ENCODE peak calls at places on chromosomes 4 and X, in eight cellular contexts. B, D, G, Y, C, V, I and Q are unnamed samples.
A peak's percentile ranks its signal among the peaks of the same experiment; 100 is the strongest.

GRCh38 chr4:89509708-89510269 is 202.2 kb upstream of the GPRIN3 start:
- DNase-seq in B (no peak), D (no peak), G (no peak), Y (no peak), C (no peak), V (no peak), I (no peak), Q (no peak)

GRCh38 chr4:87035881-87036509 is 101.2 kb downstream of the AFF1 start:
- DNase-seq in B (no peak), D (no peak), G (no peak), Y (no peak), C (no peak), V (no peak), I (no peak), Q (no peak)

GRCh38 chrX:8913665-8914409 is 112.7 kb upstream of the FAM9A start:
- DNase-seq in B (no peak), D (no peak), G (peak; percentile 17), Y (peak; percentile 78), C (no peak), V (no peak), I (no peak), Q (peak; percentile 9)

GRCh38 chr4:154506253-154506652 is 14.7 kb upstream of the DCHS2 start:
- DNase-seq in B (no peak), D (no peak), G (peak; percentile 20), Y (no peak), C (no peak), V (no peak), I (peak; percentile 27), Q (no peak)

GRCh38 chr4:139282375-139283075 is 2.5 kb upstream of the MGARP start:
- DNase-seq in B (no peak), D (no peak), G (no peak), Y (no peak), C (no peak), V (no peak), I (no peak), Q (no peak)

GRCh38 chrX:111013778-111014455 is 82.1 kb upstream of the PAK3 start:
- DNase-seq in B (no peak), D (no peak), G (no peak), Y (no peak), C (no peak), V (no peak), I (peak; percentile 24), Q (no peak)

GRCh38 chr4:1802151-1802715 is 9.1 kb downstream of the FGFR3 start:
- DNase-seq in B (no peak), D (peak; percentile 82), G (no peak), Y (peak; percentile 78), C (peak; percentile 79), V (no peak), I (peak; percentile 93), Q (peak; percentile 36)

GRCh38 chrX:84259868-84260267 is 71.9 kb upstream of the RPS6KA6 start:
- DNase-seq in B (no peak), D (no peak), G (no peak), Y (no peak), C (no peak), V (no peak), I (no peak), Q (no peak)

GRCh38 chr4:76365636-76366035 is 55.3 kb downstream of the CCDC158 start:
- DNase-seq in B (no peak), D (no peak), G (no peak), Y (no peak), C (no peak), V (no peak), I (no peak), Q (no peak)

GRCh38 chr4:174646326-174646725 is 124.0 kb upstream of the HPGD start:
- DNase-seq in B (no peak), D (no peak), G (no peak), Y (no peak), C (no peak), V (no peak), I (no peak), Q (no peak)

GRCh38 chr4:82797591-82798081 is 960 bp downstream of the SCD5 start:
- DNase-seq in B (peak; percentile 70), D (no peak), G (no peak), Y (peak; percentile 75), C (peak; percentile 85), V (peak; percentile 59), I (no peak), Q (peak; percentile 16)

GRCh38 chr4:8180310-8181093 is 18.6 kb upstream of the SH3TC1 start:
- DNase-seq in B (no peak), D (no peak), G (no peak), Y (no peak), C (no peak), V (no peak), I (no peak), Q (no peak)

GRCh38 chr4:96992443-96992842 is 1150.8 kb downstream of the STPG2 start:
- DNase-seq in B (no peak), D (no peak), G (no peak), Y (no peak), C (no peak), V (no peak), I (no peak), Q (no peak)

GRCh38 chr4:176226736-176227135 is 31.4 kb upstream of the SPATA4 start:
- DNase-seq in B (no peak), D (no peak), G (no peak), Y (no peak), C (no peak), V (no peak), I (no peak), Q (no peak)

GRCh38 chr4:33268776-33269175 is 2548.6 kb downstream of the PCDH7 start:
- DNase-seq in B (no peak), D (no peak), G (no peak), Y (no peak), C (no peak), V (no peak), I (no peak), Q (no peak)

GRCh38 chr4:153684182-153685073 is at the start of gene TLR2:
- DNase-seq in B (peak; percentile 84), D (peak; percentile 82), G (peak; percentile 25), Y (peak; percentile 86), C (peak; percentile 96), V (peak; percentile 51), I (no peak), Q (peak; percentile 73)

GRCh38 chrX:39613997-39614679 is 483.6 kb downstream of the BCOR start:
- DNase-seq in B (peak; percentile 52), D (no peak), G (no peak), Y (no peak), C (no peak), V (no peak), I (no peak), Q (peak; percentile 19)
- H3K4me3 ChIP-seq in B (peak overlapping the region; percentile 33), D (peak overlapping the region; percentile 32), G (no peak overlapping the region), Y (peak overlapping the region; percentile 8), C (no peak overlapping the region), V (peak overlapping the region; percentile 2), I (no peak overlapping the region), Q (no peak overlapping the region)

GRCh38 chrX:150512426-150512825 is 56.0 kb upstream of the MTM1 start:
- DNase-seq in B (no peak), D (no peak), G (no peak), Y (no peak), C (no peak), V (no peak), I (no peak), Q (no peak)

GRCh38 chrX:150508461-150509367 is 59.7 kb upstream of the MTM1 start:
- DNase-seq in B (no peak), D (peak; percentile 75), G (peak; percentile 25), Y (peak; percentile 87), C (peak; percentile 36), V (peak; percentile 80), I (no peak), Q (peak; percentile 19)

GRCh38 chrX:150507251-150507856 is 61.1 kb upstream of the MTM1 start:
- DNase-seq in B (peak; percentile 51), D (no peak), G (no peak), Y (no peak), C (peak; percentile 34), V (peak; percentile 59), I (no peak), Q (peak; percentile 32)

GRCh38 chrX:150508018-150508417 is 60.4 kb upstream of the MTM1 start:
- DNase-seq in B (no peak), D (no peak), G (no peak), Y (no peak), C (no peak), V (no peak), I (no peak), Q (no peak)

DNA sequence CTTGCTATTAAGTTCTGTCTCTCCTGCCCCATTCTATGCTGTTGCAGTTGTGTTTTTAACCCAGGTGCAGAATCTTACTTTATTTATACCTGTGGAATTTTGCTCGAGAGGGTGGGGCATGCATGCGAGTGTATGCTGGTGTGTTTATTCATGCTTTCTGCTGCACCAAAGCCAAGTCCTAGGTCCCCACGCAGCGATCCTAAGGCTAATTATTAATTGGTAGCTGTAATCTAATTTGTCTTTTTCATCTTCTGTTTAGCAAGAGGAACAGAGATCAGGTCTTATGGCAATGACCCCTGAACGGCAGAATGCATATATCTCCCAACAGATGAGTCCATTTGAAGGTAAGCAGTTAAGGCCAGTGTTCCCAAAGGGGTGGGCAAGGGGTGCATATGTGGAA is 58.7 kb upstream of the MTM1 start:
- DNase-seq in B (no peak), D (no peak), G (no peak), Y (no peak), C (no peak), V (no peak), I (no peak), Q (no peak)
- TF ChIP-seq EP300 in B (no peak), D (no peak), G (no peak), Y (no peak), C (no peak), V (no peak), I (no peak), Q (no peak)

DNA sequence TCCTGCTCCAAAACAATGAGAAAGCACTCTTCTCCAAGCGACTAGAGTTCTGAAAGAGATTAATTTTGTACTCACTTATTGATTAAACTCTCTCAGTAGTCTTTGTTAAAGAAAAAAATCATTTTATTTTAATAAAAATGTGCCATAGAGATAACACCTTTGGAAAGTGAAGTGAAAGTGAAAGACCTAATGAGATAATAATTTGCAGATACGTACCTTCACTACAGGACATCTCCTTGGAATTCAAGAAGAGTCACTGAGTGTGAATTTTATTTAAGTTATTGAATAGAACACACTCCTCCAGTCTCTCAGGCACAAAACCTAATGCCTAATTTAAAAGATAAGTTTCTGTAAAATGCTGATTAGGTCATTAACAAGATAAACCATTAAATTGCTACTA is 1070.6 kb upstream of the GRID2 start:
- DNase-seq in B (no peak), D (no peak), G (no peak), Y (no peak), C (no peak), V (no peak), I (no peak), Q (no peak)
- H3K27ac ChIP-seq in B (no peak overlapping the region), D (no peak overlapping the region), G (no peak overlapping the region), Y (no peak overlapping the region), C (no peak overlapping the region), V (no peak overlapping the region), I (no peak overlapping the region), Q (no peak overlapping the region)

DNA sequence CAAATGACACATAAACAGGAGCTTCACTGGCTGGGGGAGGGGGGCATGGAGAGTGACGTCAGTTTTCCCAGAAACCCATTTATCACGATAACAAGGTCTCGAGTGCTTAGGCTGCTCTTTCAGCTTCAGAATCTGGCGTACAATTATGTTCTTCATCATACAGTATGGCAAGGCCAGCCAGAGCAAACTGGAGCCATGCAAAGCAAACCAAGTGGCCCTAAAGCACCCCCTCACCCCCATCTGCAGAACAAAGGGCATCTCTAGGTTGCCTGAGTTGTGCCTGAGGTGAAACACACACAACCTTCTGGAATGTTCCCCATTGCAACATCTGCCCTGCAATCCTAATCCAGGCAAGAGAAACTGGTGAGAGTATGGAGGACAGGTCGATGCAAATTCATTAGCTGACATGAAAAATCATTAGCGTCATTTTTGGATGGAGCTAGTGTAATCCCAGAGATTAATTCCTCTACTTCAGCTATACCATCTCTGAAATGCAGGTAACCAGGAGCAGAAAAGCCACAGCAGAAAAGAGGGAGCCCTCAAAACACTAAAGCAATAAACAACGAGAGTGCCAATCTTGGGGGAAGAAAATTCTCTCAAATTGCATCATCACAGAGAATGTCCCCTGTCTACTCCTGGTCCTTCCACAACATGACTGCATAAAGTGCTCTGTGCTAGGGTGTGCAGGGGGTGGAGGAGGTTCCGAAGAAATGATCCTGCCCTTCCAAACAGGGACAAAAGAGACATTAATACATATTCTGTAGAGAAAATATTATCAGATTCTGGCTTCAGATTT is 1.8 kb downstream of the SEPTIN6 start:
- DNase-seq in B (no peak), D (no peak), G (no peak), Y (no peak), C (no peak), V (no peak), I (no peak), Q (peak; percentile 11)
- H3K4me3 ChIP-seq in B (peak overlapping the region; percentile 60), D (peak overlapping the region; percentile 74), G (no peak overlapping the region), Y (peak overlapping the region; percentile 77), C (no peak overlapping the region), V (no peak overlapping the region), I (peak overlapping the region; percentile 68), Q (peak overlapping the region; percentile 83)